ENCODE peak calls at places on chromosomes 11 and 22, in ten cellular contexts. Z is pancreas, U is IMR-90, S is A549, J is spleen, E is colonic mucosa, Q is cardiac muscle cell, M is ascending aorta, X is endodermal cell, D is body of pancreas. I is an unnamed sample.

GRCh38 chr11:1751999-1752906 is 1.9 kb upstream of the IFITM10 start:
- DNase-seq in D (no peak), X (no peak), J (peak), Z (no peak), M (no peak), S (no peak), E (no peak), Q (no peak), U (no peak), I (no peak)

GRCh38 chr11:79406376-79406775 is 34.5 kb downstream of the TENM4 start:
- DNase-seq in M (no peak), J (no peak), Q (no peak), Z (no peak), D (no peak), U (no peak), S (no peak), X (no peak), E (no peak), I (no peak)

GRCh38 chr11:86160546-86161149 is 83.9 kb upstream of the EED start:
- DNase-seq in U (peak), S (no peak), Q (no peak), E (no peak), Z (no peak), J (no peak), X (no peak), D (no peak), M (no peak), I (no peak)

GRCh38 chr11:66851698-66852465 is 5.0 kb upstream of the LRFN4 start:
- DNase-seq in M (no peak), J (peak), D (no peak), S (no peak), E (no peak), Z (no peak), Q (no peak), X (peak), U (no peak), I (peak)

GRCh38 chr11:61349189-61349751 is 12.4 kb downstream of the CYB561A3 start:
- DNase-seq in U (no peak), Z (no peak), J (peak), E (no peak), X (no peak), M (no peak), S (no peak), D (no peak), Q (no peak), I (no peak)

GRCh38 chr11:86313793-86314192 is 11.8 kb downstream of the HIKESHI start:
- DNase-seq in M (no peak), S (no peak), J (no peak), D (no peak), Q (no peak), U (peak), E (no peak), X (no peak), Z (no peak), I (no peak)

GRCh38 chr22:46365166-46365624 is 29.7 kb downstream of the TRMU start:
- DNase-seq in M (no peak), U (no peak), Q (no peak), Z (no peak), X (no peak), S (no peak), E (no peak), D (no peak), J (peak), I (peak)

GRCh38 chr11:62456630-62457029 is 37.8 kb downstream of the SCGB1A1 start:
- DNase-seq in U (no peak), D (no peak), X (peak), S (no peak), Z (no peak), E (no peak), Q (no peak), J (no peak), M (no peak), I (no peak)

GRCh38 chr11:100151944-100152343 is 535.1 kb upstream of the ARHGAP42 start:
- DNase-seq in Q (no peak), J (no peak), Z (no peak), X (no peak), E (no peak), D (no peak), M (no peak), U (no peak), S (no peak), I (peak)

GRCh38 chr22:44219101-44219870 is 38.6 kb downstream of the PARVG start:
- DNase-seq in Q (no peak), X (peak), D (no peak), M (no peak), S (no peak), J (no peak), E (no peak), U (no peak), Z (no peak), I (no peak)

GRCh38 chr11:36713715-36714114 is 115.7 kb upstream of the RAG2 start:
- DNase-seq in M (no peak), J (no peak), E (no peak), X (no peak), U (no peak), D (no peak), Z (peak), Q (no peak), S (no peak), I (no peak)

GRCh38 chr11:74816664-74817063 is 68.0 kb downstream of the RNF169 start:
- DNase-seq in Z (no peak), E (no peak), J (no peak), Q (no peak), S (no peak), D (no peak), U (no peak), X (no peak), M (no peak), I (no peak)

GRCh38 chr11:6647282-6647679 is 8.3 kb downstream of the DCHS1 start:
- DNase-seq in J (no peak), S (no peak), Q (peak), E (peak), U (peak), X (peak), Z (no peak), D (no peak), M (no peak), I (peak)

GRCh38 chr11:64924910-64925284 is 408 bp downstream of the PPP2R5B start:
- DNase-seq in J (no peak), X (peak), S (peak), Z (no peak), M (no peak), U (no peak), D (peak), Q (no peak), E (peak), I (no peak)

GRCh38 chr22:37254206-37254866 is 10.3 kb upstream of the RAC2 start:
- DNase-seq in S (no peak), J (peak), M (no peak), E (no peak), Z (no peak), U (peak), X (peak), Q (peak), D (no peak), I (no peak)

GRCh38 chr22:21020802-21021429 is 6.0 kb downstream of the P2RX6 start:
- DNase-seq in Q (peak), E (no peak), S (peak), X (peak), J (no peak), M (no peak), D (no peak), Z (no peak), U (no peak), I (no peak)

GRCh38 chr22:46769706-46770105 is 7.3 kb downstream of the TBC1D22A start:
- DNase-seq in M (no peak), S (no peak), E (no peak), Q (no peak), D (no peak), U (no peak), J (no peak), Z (no peak), X (no peak), I (no peak)

GRCh38 chr22:17831527-17832251 is 57.4 kb upstream of the BID start:
- DNase-seq in S (no peak), Q (no peak), D (no peak), X (no peak), Z (no peak), J (no peak), E (peak), M (no peak), U (no peak), I (no peak)

GRCh38 chr11:43928721-43929120 is 13.7 kb upstream of the C11orf96 start:
- DNase-seq in Q (no peak), U (no peak), J (no peak), E (no peak), M (no peak), X (no peak), S (no peak), D (no peak), Z (no peak), I (no peak)

GRCh38 chr11:72812968-72813739 is 1.1 kb upstream of the ATG16L2 start:
- DNase-seq in X (peak), Q (peak), S (peak), M (peak), Z (no peak), U (peak), D (peak), E (peak), J (peak), I (peak)

GRCh38 chr11:106950067-106950491 is 68.2 kb downstream of the GUCY1A2 start:
- DNase-seq in U (no peak), Q (no peak), S (no peak), X (peak), E (no peak), D (no peak), Z (no peak), J (no peak), M (no peak), I (no peak)

GRCh38 chr11:108117746-108118371 is 3.5 kb upstream of the ACAT1 start:
- DNase-seq in M (no peak), D (no peak), U (peak), X (no peak), Z (no peak), Q (peak), E (no peak), J (no peak), S (peak), I (no peak)

GRCh38 chr11:120400564-120401364 is 64.6 kb downstream of the ARHGEF12 start:
- DNase-seq in J (no peak), X (no peak), D (no peak), U (peak), Z (peak), M (no peak), Q (peak), S (peak), E (peak), I (no peak)

GRCh38 chr22:31972180-31972579 is 27.8 kb downstream of the YWHAH start:
- DNase-seq in D (no peak), M (no peak), X (no peak), Z (no peak), U (no peak), S (no peak), Q (no peak), E (no peak), J (no peak), I (no peak)

GRCh38 chr22:31973739-31974138 is 29.4 kb downstream of the YWHAH start:
- DNase-seq in J (no peak), M (no peak), Q (no peak), Z (peak), S (no peak), U (no peak), E (peak), D (peak), X (no peak), I (no peak)

GRCh38 chr22:31969789-31970489 is 25.6 kb downstream of the YWHAH start:
- DNase-seq in U (peak), S (peak), D (peak), E (peak), Q (peak), X (peak), J (peak), M (no peak), Z (peak), I (peak)

GRCh38 chr22:31968022-31968421 is 23.7 kb downstream of the YWHAH start:
- DNase-seq in U (no peak), D (no peak), Z (no peak), Q (no peak), X (no peak), M (no peak), E (no peak), S (no peak), J (no peak), I (no peak)

DNA sequence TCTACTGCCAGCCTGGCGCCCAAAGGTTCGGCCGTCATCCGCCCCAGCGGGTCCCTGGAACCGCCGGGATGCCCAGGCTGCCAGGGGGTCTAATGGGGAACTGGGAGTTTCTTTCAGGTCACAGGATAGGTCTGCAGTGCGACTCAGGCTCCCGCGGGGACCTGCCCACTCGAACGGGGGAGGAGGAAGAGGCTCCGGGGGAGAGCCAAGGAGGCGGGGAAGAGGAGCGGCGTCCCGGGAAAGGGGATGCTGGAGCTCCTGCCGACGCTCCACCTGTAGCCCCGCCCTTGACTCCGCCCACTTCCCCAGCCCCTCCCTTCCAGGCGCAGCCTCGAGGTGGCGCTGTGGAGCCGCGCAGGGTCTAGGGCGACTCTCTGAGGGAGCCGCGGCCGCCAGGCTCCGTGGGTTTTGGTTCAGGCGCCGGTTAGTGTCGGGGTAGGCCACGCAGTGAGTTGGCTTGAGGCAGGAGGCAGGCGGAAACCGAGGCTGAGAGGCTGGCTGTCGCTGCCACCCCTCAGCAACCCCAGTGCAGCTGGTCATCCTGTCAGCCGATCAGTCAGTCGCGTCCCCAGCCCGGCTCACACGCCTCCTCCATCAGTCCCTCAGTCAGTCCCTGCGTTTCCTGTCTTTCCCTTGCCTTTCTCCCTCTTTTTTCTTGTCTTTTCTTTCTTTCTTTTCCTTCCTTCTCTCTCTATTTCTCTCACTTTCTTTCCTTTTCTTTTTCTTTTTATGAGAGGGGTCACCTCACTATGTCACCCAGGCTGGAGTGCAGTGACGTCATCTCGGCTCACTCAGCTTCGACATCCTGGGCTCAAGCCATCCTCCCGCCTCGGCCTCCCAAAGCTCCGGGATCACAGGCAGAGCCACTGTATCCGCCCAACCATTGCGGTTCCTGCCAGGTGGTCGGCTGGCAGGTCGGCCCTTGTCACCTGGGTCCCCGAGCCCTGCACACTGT is 26.4 kb downstream of the YWHAH start:
- DNase-seq in D (peak), U (peak), Q (peak), M (no peak), J (peak), E (peak), Z (peak), X (peak), S (peak), I (peak)
- H3K27ac ChIP-seq in D (peak), U (no peak), Q (no peak), M (peak), J (peak), E (no peak), Z (no peak), X (no peak), S (no peak), I (no peak)

DNA sequence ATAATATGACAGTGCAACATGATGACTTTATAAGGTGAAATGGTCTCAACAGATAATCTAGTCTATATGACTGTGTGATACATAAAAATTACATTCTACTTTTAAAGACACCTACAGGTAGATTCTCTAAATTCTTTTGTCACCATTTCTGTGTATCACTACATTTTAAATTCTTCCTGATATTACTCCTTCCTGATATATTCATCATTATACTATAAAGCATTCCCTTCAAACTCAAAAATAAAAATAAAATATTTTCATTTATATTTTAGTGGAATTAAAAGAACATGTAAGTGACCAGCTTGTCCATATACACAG is 1062.3 kb downstream of the DLG2 start:
- DNase-seq in U (no peak), Z (no peak), J (no peak), E (no peak), S (no peak), D (no peak), M (no peak), X (no peak), Q (no peak), I (no peak)
- TF ChIP-seq CTCF in U (no peak), Z (no peak), J (peak), E (no peak), S (no peak), D (no peak), M (no peak), X (no peak), Q (no peak), I (no peak)

GRCh38 chr11:102430158-102430836 is 22.3 kb downstream of the TMEM123 start:
- DNase-seq in E (no peak), J (no peak), Q (no peak), M (no peak), D (no peak), X (no peak), U (peak), Z (no peak), S (no peak), I (no peak)
- H3K27ac ChIP-seq in E (no peak), J (no peak), Q (no peak), M (no peak), D (no peak), X (peak), U (no peak), Z (no peak), S (no peak), I (no peak)

GRCh38 chr11:127273593-127274327 is 273.2 kb upstream of the KIRREL3 start:
- DNase-seq in Q (no peak), D (no peak), S (no peak), J (no peak), M (no peak), E (no peak), U (no peak), X (no peak), Z (no peak), I (no peak)
- TF ChIP-seq CTCF in Q (no peak), D (no peak), S (no peak), J (no peak), M (no peak), E (no peak), U (no peak), X (peak), Z (no peak), I (no peak)